ENCODE peak calls at places on chromosomes 6 and 20, in five cellular contexts. J, K, I, R and X are unnamed samples.

GRCh38 chr6:127462391-127462790 is 3.2 kb upstream of the KIAA0408 start:
- DNase-seq in J (no peak), K (no peak), I (no peak), R (no peak), X (no peak)

GRCh38 chr6:14501240-14501639 is 383.7 kb downstream of the CD83 start:
- DNase-seq in J (no peak), K (no peak), I (no peak), R (no peak), X (no peak)

GRCh38 chr6:75334266-75335040 is 49.9 kb upstream of the TMEM30A start:
- DNase-seq in J (no peak), K (no peak), I (no peak), R (no peak), X (no peak)

GRCh38 chr20:60203451-60203850 is 245.2 kb downstream of the CDH26 start:
- DNase-seq in J (no peak), K (no peak), I (no peak), R (no peak), X (no peak)

GRCh38 chr6:69179681-69180080 is 544.6 kb downstream of the ADGRB3 start:
- DNase-seq in J (no peak), K (no peak), I (no peak), R (peak), X (no peak)

GRCh38 chr6:170329321-170329720 is 22.8 kb downstream of the FAM120B start:
- DNase-seq in J (no peak), K (no peak), I (no peak), R (no peak), X (no peak)

GRCh38 chr20:1912056-1912455 is 16.8 kb downstream of the SIRPA start:
- DNase-seq in J (no peak), K (no peak), I (no peak), R (no peak), X (no peak)

GRCh38 chr6:12232339-12232738 is 57.8 kb upstream of the EDN1 start:
- DNase-seq in J (no peak), K (no peak), I (no peak), R (no peak), X (no peak)

GRCh38 chr6:75220365-75220764 is 14.5 kb upstream of the COL12A1 start:
- DNase-seq in J (no peak), K (no peak), I (no peak), R (peak), X (no peak)

GRCh38 chr6:114040871-114041270 is 69.9 kb upstream of the HDAC2 start:
- DNase-seq in J (no peak), K (no peak), I (no peak), R (no peak), X (no peak)

GRCh38 chr20:17518339-17519052 is 12.7 kb downstream of the BFSP1 start:
- DNase-seq in J (no peak), K (no peak), I (no peak), R (no peak), X (no peak)

GRCh38 chr6:25369450-25370086 is 90.4 kb downstream of the CARMIL1 start:
- DNase-seq in J (no peak), K (no peak), I (peak), R (peak), X (no peak)

GRCh38 chr6:163501440-163501839 is 86.9 kb downstream of the QKI start:
- DNase-seq in J (no peak), K (no peak), I (no peak), R (no peak), X (no peak)

GRCh38 chr20:13996265-13996664 is 949 bp downstream of the MACROD2 start:
- DNase-seq in J (peak), K (no peak), I (no peak), R (peak), X (no peak)

GRCh38 chr6:11744753-11745152 is 33.9 kb downstream of the ADTRP start:
- DNase-seq in J (peak), K (peak), I (peak), R (no peak), X (peak)

GRCh38 chr6:17167327-17167979 is 65.6 kb downstream of the STMND1 start:
- DNase-seq in J (no peak), K (peak), I (peak), R (peak), X (peak)

GRCh38 chr20:7656662-7657061 is 283.6 kb downstream of the HAO1 start:
- DNase-seq in J (no peak), K (no peak), I (no peak), R (no peak), X (no peak)

GRCh38 chr6:162151050-162151658 is 576.4 kb downstream of the PRKN start:
- DNase-seq in J (peak), K (no peak), I (no peak), R (no peak), X (no peak)

GRCh38 chr6:119078449-119079287 is at the start of gene FAM184A:
- DNase-seq in J (peak), K (peak), I (peak), R (peak), X (peak)

GRCh38 chr6:138971601-138972000 is 16.5 kb downstream of the REPS1 start:
- DNase-seq in J (peak), K (no peak), I (no peak), R (no peak), X (no peak)

GRCh38 chr6:128655978-128656498 is 135.6 kb upstream of the PTPRK start:
- DNase-seq in J (no peak), K (no peak), I (no peak), R (no peak), X (no peak)

GRCh38 chr6:71698698-71699097 is 187.7 kb upstream of the RIMS1 start:
- DNase-seq in J (no peak), K (no peak), I (no peak), R (no peak), X (no peak)

GRCh38 chr6:43981363-43981990 is 145.8 kb downstream of the MRPL14 start:
- DNase-seq in J (no peak), K (no peak), I (no peak), R (no peak), X (no peak)

GRCh38 chr6:17394192-17394611 is 807 bp downstream of the CAP2 start:
- DNase-seq in J (peak), K (peak), I (peak), R (peak), X (peak)

GRCh38 chr20:48944663-48945297 is 23.3 kb downstream of the ARFGEF2 start:
- DNase-seq in J (no peak), K (no peak), I (no peak), R (no peak), X (no peak)

GRCh38 chr6:91155129-91155528 is 568.3 kb upstream of the MAP3K7 start:
- DNase-seq in J (no peak), K (no peak), I (no peak), R (no peak), X (no peak)

GRCh38 chr20:62238569-62239277 is 402 bp downstream of the OSBPL2 start:
- DNase-seq in J (no peak), K (no peak), I (peak), R (peak), X (peak)

GRCh38 chr20:46232575-46232974 is 75.7 kb downstream of the CDH22 start:
- DNase-seq in J (no peak), K (no peak), I (no peak), R (no peak), X (no peak)

GRCh38 chr6:170388113-170388512 is 81.6 kb downstream of the FAM120B start:
- DNase-seq in J (no peak), K (no peak), I (no peak), R (no peak), X (no peak)

GRCh38 chr6:69705954-69706353 is 90.9 kb downstream of the LMBRD1 start:
- DNase-seq in J (no peak), K (no peak), I (no peak), R (no peak), X (no peak)

GRCh38 chr6:74410630-74411029 is 714.6 kb downstream of the CD109 start:
- DNase-seq in J (no peak), K (no peak), I (no peak), R (no peak), X (no peak)

GRCh38 chr20:32327087-32327681 is 30.9 kb upstream of the ASXL1 start:
- DNase-seq in J (no peak), K (no peak), I (no peak), R (no peak), X (no peak)

GRCh38 chr6:47335456-47335855 is 25.8 kb upstream of the TNFRSF21 start:
- DNase-seq in J (no peak), K (no peak), I (no peak), R (no peak), X (no peak)